ENCODE peak calls at places on chromosomes 1 and 21, in five cellular contexts. X is A549; L is CD4-positive, CD25-positive, alpha-beta regulatory T cell; H is fibroblast of lung; K is cardiac fibroblast. C is an unnamed sample.
A peak's percentile ranks its signal among the peaks of the same experiment; 100 is the strongest.

GRCh38 chr1:154178856-154179811 is 12.8 kb downstream of the TPM3 start:
- DNase-seq in K (peak; percentile 44), L (no peak), H (no peak), X (no peak), C (no peak)

GRCh38 chr1:109609881-109610280 is 9.5 kb downstream of the GNAT2 start:
- DNase-seq in K (no peak), L (no peak), H (no peak), X (no peak), C (no peak)

GRCh38 chr1:231357831-231358354 is 19.8 kb downstream of the SPRTN start:
- DNase-seq in K (peak; percentile 83), H (peak; percentile 83), L (peak; percentile 17), X (peak; percentile 52), C (peak; percentile 18)

GRCh38 chr1:40270152-40270834 is 12.3 kb downstream of the ZMPSTE24 start:
- DNase-seq in X (no peak), L (no peak), H (no peak), K (no peak), C (no peak)

GRCh38 chr1:153534933-153535663 is 693 bp downstream of the S100A6 start:
- DNase-seq in H (peak; percentile 60), L (no peak), K (peak; percentile 58), X (peak; percentile 65), C (no peak)

GRCh38 chr1:192518700-192519099 is 56.9 kb upstream of the RGS1 start:
- DNase-seq in X (no peak), H (no peak), L (no peak), K (no peak), C (no peak)

GRCh38 chr1:59020151-59020997 is 236.5 kb upstream of the JUN start:
- DNase-seq in L (peak; percentile 22), K (peak; percentile 77), X (no peak), H (peak; percentile 86), C (peak; percentile 36)

GRCh38 chr1:183090386-183091006 is 67.3 kb downstream of the LAMC1 start:
- DNase-seq in H (peak; percentile 94), K (peak; percentile 87), X (no peak), L (no peak), C (no peak)

GRCh38 chr1:182301467-182302198 is 90.0 kb downstream of the GLUL start:
- DNase-seq in H (peak; percentile 62), K (peak; percentile 78), L (no peak), X (no peak), C (no peak)

GRCh38 chr1:153985341-153985912 is 712 bp downstream of the RAB13 start:
- DNase-seq in H (peak; percentile 83), X (no peak), K (peak; percentile 80), L (no peak), C (no peak)

GRCh38 chr1:8836228-8836627 is 18.8 kb upstream of the RERE start:
- DNase-seq in L (no peak), H (peak; percentile 27), X (no peak), K (no peak), C (no peak)

GRCh38 chr1:73097917-73098316 is 815.6 kb upstream of the NEGR1 start:
- DNase-seq in K (no peak), X (no peak), H (no peak), L (no peak), C (no peak)

GRCh38 chr1:222523852-222524251 is 24.1 kb downstream of the HHIPL2 start:
- DNase-seq in L (no peak), X (no peak), H (peak; percentile 18), K (no peak), C (no peak)

GRCh38 chr1:22830131-22830566 is 119.5 kb downstream of the EPHB2 start:
- DNase-seq in X (no peak), L (no peak), K (no peak), H (no peak), C (no peak)

GRCh38 chr1:12112711-12113161 is 49.6 kb downstream of the TNFRSF8 start:
- DNase-seq in X (no peak), K (peak; percentile 29), H (no peak), L (no peak), C (no peak)

GRCh38 chr1:153941826-153942725 is 4.4 kb downstream of the DENND4B start:
- DNase-seq in H (no peak), L (no peak), X (no peak), K (no peak), C (no peak)

GRCh38 chr21:36854391-36854790 is 112.1 kb downstream of the HLCS start:
- DNase-seq in X (peak; percentile 22), H (peak; percentile 43), K (peak; percentile 55), L (no peak), C (no peak)

GRCh38 chr1:36297062-36297461 is 9.1 kb upstream of the SH3D21 start:
- DNase-seq in X (no peak), K (no peak), L (no peak), H (no peak), C (no peak)

GRCh38 chr1:117702654-117703053 is 96.8 kb downstream of the TENT5C start:
- DNase-seq in X (no peak), K (no peak), H (no peak), L (no peak), C (no peak)

GRCh38 chr1:6954596-6954995 is 169.3 kb downstream of the CAMTA1 start:
- DNase-seq in X (no peak), L (no peak), K (no peak), H (no peak), C (no peak)

GRCh38 chr21:32747396-32747795 is 19.6 kb upstream of the SYNJ1 start:
- DNase-seq in X (no peak), L (no peak), H (no peak), K (no peak), C (no peak)

GRCh38 chr1:167805041-167805556 is 83.3 kb downstream of the MPZL1 start:
- DNase-seq in X (no peak), H (no peak), K (no peak), L (no peak), C (no peak)

GRCh38 chr1:180358649-180359048 is 128.6 kb downstream of the LHX4 start:
- DNase-seq in L (no peak), K (peak; percentile 57), H (peak; percentile 41), X (no peak), C (no peak)

GRCh38 chr21:40964691-40965090 is 117.7 kb upstream of the DSCAM start:
- DNase-seq in L (no peak), X (no peak), H (no peak), K (no peak), C (peak; percentile 8)

GRCh38 chr1:225450491-225451191 is 22.8 kb upstream of the LBR start:
- DNase-seq in H (no peak), K (no peak), L (no peak), X (no peak), C (no peak)

GRCh38 chr1:172948457-172948856 is 102.3 kb downstream of the TNFSF18 start:
- DNase-seq in H (peak; percentile 70), L (no peak), X (no peak), K (peak; percentile 49), C (no peak)

GRCh38 chr1:180928272-180929230 is 15.9 kb downstream of the KIAA1614 start:
- DNase-seq in H (no peak), L (no peak), X (no peak), K (no peak), C (no peak)

GRCh38 chr1:180953791-180954721 is 41.4 kb downstream of the KIAA1614 start:
- DNase-seq in K (peak; percentile 67), L (peak; percentile 64), X (peak; percentile 40), H (peak; percentile 60), C (no peak)

GRCh38 chr1:94734963-94735899 is 84.9 kb upstream of the SLC44A3 start:
- DNase-seq in L (no peak), H (peak; percentile 63), X (no peak), K (peak; percentile 93), C (peak; percentile 85)

GRCh38 chr21:17650301-17650700 is 37.6 kb upstream of the BTG3 start:
- DNase-seq in X (no peak), L (no peak), K (no peak), H (no peak), C (no peak)

GRCh38 chr1:165365344-165365743 is 8.8 kb upstream of the LMX1A start:
- DNase-seq in H (no peak), X (no peak), L (no peak), K (no peak), C (no peak)

GRCh38 chr1:190479028-190479427 is 1.4 kb upstream of the BRINP3 start:
- DNase-seq in L (no peak), K (peak; percentile 23), H (peak; percentile 45), X (no peak), C (no peak)

GRCh38 chr21:37562920-37563640 is 196.5 kb downstream of the DYRK1A start:
- DNase-seq in L (no peak), X (no peak), H (no peak), K (no peak), C (no peak)

GRCh38 chr1:198612471-198613265 is 26.2 kb upstream of the PTPRC start:
- DNase-seq in L (no peak), K (no peak), X (no peak), H (no peak), C (no peak)

GRCh38 chr1:205447457-205448415 is 8.1 kb downstream of the BLACAT1 start:
- DNase-seq in X (no peak), L (no peak), H (no peak), K (peak; percentile 71), C (no peak)
- H3K4me3 ChIP-seq in X (no peak overlapping the region), L (no peak overlapping the region), H (no peak overlapping the region), K (no peak overlapping the region), C (no peak overlapping the region)

GRCh38 chr21:39181205-39181818 is 1.9 kb downstream of the PSMG1 start:
- DNase-seq in L (no peak), X (no peak), K (no peak), H (no peak), C (no peak)
- H3K4me3 ChIP-seq in L (peak overlapping the region; percentile 85), X (no peak overlapping the region), K (peak overlapping the region; percentile 90), H (peak overlapping the region; percentile 92), C (no peak overlapping the region)

GRCh38 chr1:111735321-111735720 is 3.9 kb downstream of the INKA2 start:
- DNase-seq in H (peak; percentile 43), K (peak; percentile 40), X (no peak), L (no peak), C (no peak)

GRCh38 chr1:111738133-111738435 is 1.1 kb downstream of the INKA2 start:
- DNase-seq in K (no peak), X (no peak), H (no peak), L (peak; percentile 42), C (no peak)

GRCh38 chr1:111737216-111738132 is 1.7 kb downstream of the INKA2 start:
- DNase-seq in K (peak; percentile 39), X (no peak), H (no peak), L (no peak), C (no peak)

GRCh38 chr1:111735858-111736544 is 3.2 kb downstream of the INKA2 start:
- DNase-seq in K (peak; percentile 25), X (no peak), H (peak; percentile 83), L (no peak), C (no peak)

GRCh38 chr1:111736548-111737215 is 2.5 kb downstream of the INKA2 start:
- DNase-seq in L (no peak), K (peak; percentile 74), H (peak; percentile 58), X (no peak), C (no peak)
- H3K4me3 ChIP-seq in L (no peak overlapping the region), K (peak overlapping the region; percentile 76), H (peak overlapping the region; percentile 71), X (no peak overlapping the region), C (no peak overlapping the region)

GRCh38 chr1:245901565-245901964 is 605.5 kb downstream of the SMYD3 start:
- DNase-seq in K (peak; percentile 12), H (no peak), L (no peak), X (no peak), C (no peak)

GRCh38 chr1:245901037-245901436 is 606.0 kb downstream of the SMYD3 start:
- DNase-seq in L (no peak), X (no peak), K (peak; percentile 27), H (no peak), C (no peak)

GRCh38 chr1:245895455-245895959 is 611.6 kb downstream of the SMYD3 start:
- DNase-seq in L (no peak), X (no peak), K (no peak), H (no peak), C (no peak)

GRCh38 chr1:245896258-245896657 is 610.8 kb downstream of the SMYD3 start:
- DNase-seq in K (no peak), X (no peak), L (no peak), H (no peak), C (no peak)

GRCh38 chr1:245898581-245898980 is 608.5 kb downstream of the SMYD3 start:
- DNase-seq in H (peak; percentile 14), K (no peak), X (no peak), L (no peak), C (no peak)
- H3K4me3 ChIP-seq in H (no peak overlapping the region), K (no peak overlapping the region), X (no peak overlapping the region), L (no peak overlapping the region), C (no peak overlapping the region)

C was measured in BJ.